ENCODE peak calls at places on chromosome 12, in eight cellular contexts. F is GM12878, E is endothelial cell of umbilical vein, W is HCT116, N is K562, P is H1, O is HepG2, Q is SK-N-SH. Z is an unnamed sample.

GRCh38 chr12:10457760-10458159 is 4.6 kb upstream of the KLRC1 start:
- DNase-seq in F (no peak), E (no peak), W (no peak), N (no peak), P (peak), O (no peak), Q (no peak), Z (no peak)

GRCh38 chr12:78977463-78977862 is 112.9 kb downstream of the SYT1 start:
- DNase-seq in F (no peak), E (no peak), W (no peak), N (no peak), P (no peak), O (no peak), Q (no peak), Z (no peak)

GRCh38 chr12:54870617-54871016 is 16.3 kb downstream of the MUCL1 start:
- DNase-seq in F (no peak), E (no peak), W (no peak), N (no peak), P (no peak), O (no peak), Q (no peak), Z (no peak)

GRCh38 chr12:11573880-11574279 is 75.6 kb upstream of the ETV6 start:
- DNase-seq in F (no peak), E (no peak), W (no peak), N (no peak), P (no peak), O (no peak), Q (no peak), Z (no peak)

GRCh38 chr12:102539651-102540553 is 59.5 kb upstream of the IGF1 start:
- DNase-seq in F (no peak), E (no peak), W (no peak), N (no peak), P (no peak), O (peak), Q (no peak), Z (no peak)

GRCh38 chr12:113298861-113299545 is 35.9 kb downstream of the SLC8B1 start:
- DNase-seq in F (no peak), E (no peak), W (no peak), N (no peak), P (no peak), O (no peak), Q (no peak), Z (no peak)

GRCh38 chr12:104886418-104887401 is 71.4 kb downstream of the SLC41A2 start:
- DNase-seq in F (no peak), E (peak), W (peak), N (no peak), P (no peak), O (no peak), Q (no peak), Z (no peak)

GRCh38 chr12:13041224-13041623 is 3.0 kb upstream of the FAM234B start:
- DNase-seq in F (no peak), E (no peak), W (no peak), N (no peak), P (no peak), O (no peak), Q (no peak), Z (no peak)

GRCh38 chr12:12008931-12009611 is 61.7 kb upstream of the BCL2L14 start:
- DNase-seq in F (peak), E (no peak), W (no peak), N (no peak), P (peak), O (no peak), Q (no peak), Z (no peak)

GRCh38 chr12:1350055-1350933 is 244.1 kb downstream of the FBXL14 start:
- DNase-seq in F (no peak), E (no peak), W (no peak), N (no peak), P (no peak), O (no peak), Q (no peak), Z (no peak)

GRCh38 chr12:116454076-116454475 is 105.1 kb upstream of the MAP1LC3B2 start:
- DNase-seq in F (no peak), E (no peak), W (no peak), N (no peak), P (no peak), O (no peak), Q (no peak), Z (no peak)

GRCh38 chr12:129190827-129191226 is 337.5 kb downstream of the GLT1D1 start:
- DNase-seq in F (no peak), E (no peak), W (no peak), N (no peak), P (peak), O (no peak), Q (no peak), Z (no peak)

GRCh38 chr12:120116792-120117651 is 469 bp upstream of the RAB35 start:
- DNase-seq in F (no peak), E (peak), W (peak), N (peak), P (peak), O (peak), Q (peak), Z (peak)

GRCh38 chr12:65998031-65998430 is 132.5 kb downstream of the LLPH start:
- DNase-seq in F (no peak), E (no peak), W (no peak), N (no peak), P (no peak), O (no peak), Q (no peak), Z (no peak)

GRCh38 chr12:21775130-21775920 is 819 bp upstream of the KCNJ8 start:
- DNase-seq in F (no peak), E (no peak), W (no peak), N (no peak), P (no peak), O (no peak), Q (peak), Z (no peak)

GRCh38 chr12:114713466-114714215 is 29.7 kb upstream of the TBX3 start:
- DNase-seq in F (no peak), E (no peak), W (no peak), N (no peak), P (no peak), O (peak), Q (no peak), Z (no peak)

GRCh38 chr12:124179936-124180605 is 114.8 kb upstream of the RFLNA start:
- DNase-seq in F (no peak), E (no peak), W (no peak), N (no peak), P (no peak), O (no peak), Q (no peak), Z (no peak)

GRCh38 chr12:95624544-95624943 is 73.3 kb upstream of the USP44 start:
- DNase-seq in F (no peak), E (peak), W (no peak), N (no peak), P (no peak), O (peak), Q (no peak), Z (no peak)

GRCh38 chr12:52909256-52909655 is 4.4 kb upstream of the KRT8 start:
- DNase-seq in F (no peak), E (no peak), W (no peak), N (no peak), P (no peak), O (no peak), Q (no peak), Z (no peak)

GRCh38 chr12:11568762-11569478 is 80.6 kb upstream of the ETV6 start:
- DNase-seq in F (peak), E (no peak), W (no peak), N (no peak), P (no peak), O (no peak), Q (no peak), Z (no peak)

GRCh38 chr12:65278576-65279386 is at the start of gene MSRB3:
- DNase-seq in F (no peak), E (peak), W (peak), N (peak), P (peak), O (peak), Q (peak), Z (no peak)

GRCh38 chr12:121620328-121620891 is 5.9 kb upstream of the ORAI1 start:
- DNase-seq in F (no peak), E (no peak), W (no peak), N (no peak), P (peak), O (no peak), Q (no peak), Z (no peak)

GRCh38 chr12:101823891-101824290 is 6.9 kb downstream of the GNPTAB start:
- DNase-seq in F (no peak), E (peak), W (peak), N (peak), P (no peak), O (peak), Q (peak), Z (no peak)

GRCh38 chr12:131903270-131904255 is 9.1 kb downstream of the ULK1 start:
- DNase-seq in F (no peak), E (no peak), W (no peak), N (no peak), P (no peak), O (no peak), Q (no peak), Z (no peak)

DNA sequence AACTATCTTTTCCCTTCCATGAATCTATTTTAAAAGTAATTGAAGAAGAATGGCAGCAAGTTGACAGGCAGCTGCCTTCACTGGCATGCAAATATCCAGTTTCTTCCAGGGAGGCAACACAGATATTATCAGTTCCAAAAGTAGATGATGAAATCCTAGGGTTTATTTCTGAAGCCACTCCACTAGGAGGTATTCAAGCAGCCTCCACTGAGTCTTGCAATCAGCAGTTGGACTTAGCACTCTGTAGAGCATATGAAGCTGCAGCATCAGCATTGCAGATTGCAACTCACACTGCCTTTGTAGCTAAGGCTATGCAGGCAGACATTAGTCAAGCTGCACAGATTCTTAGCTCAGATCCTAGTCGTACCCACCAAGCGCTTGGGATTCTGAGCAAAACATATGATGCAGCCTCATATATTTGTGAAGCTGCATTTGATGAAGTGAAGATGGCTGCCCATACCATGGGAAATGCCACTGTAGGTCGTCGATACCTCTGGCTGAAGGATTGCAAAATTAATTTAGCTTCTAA is 18.4 kb downstream of the TMPO start:
- DNase-seq in F (no peak), E (no peak), W (no peak), N (no peak), P (no peak), O (peak), Q (no peak), Z (peak)
- H3K27ac ChIP-seq in F (no peak), E (no peak), W (no peak), N (peak), P (no peak), O (peak), Q (no peak), Z (peak)

GRCh38 chr12:19998968-19999792 is 369.2 kb upstream of the PDE3A start:
- DNase-seq in F (no peak), E (peak), W (no peak), N (no peak), P (no peak), O (no peak), Q (no peak), Z (no peak)
- H3K9ac ChIP-seq in F (no peak), E (peak), W (no peak), N (no peak), P (no peak), O (no peak), Q (no peak), Z (no peak)

GRCh38 chr12:31106101-31106803 is 32.6 kb downstream of the DDX11 start:
- DNase-seq in F (no peak), E (no peak), W (no peak), N (no peak), P (no peak), O (no peak), Q (no peak), Z (no peak)

GRCh38 chr12:31105668-31106067 is 32.0 kb downstream of the DDX11 start:
- DNase-seq in F (no peak), E (no peak), W (no peak), N (no peak), P (no peak), O (no peak), Q (no peak), Z (no peak)
- TF ChIP-seq POLR2AphosphoS5 in F (no peak), E (no peak), W (no peak), N (no peak), P (no peak), O (no peak), Q (no peak), Z (no peak)

GRCh38 chr12:106247731-106248176 is at the start of gene CKAP4:
- DNase-seq in F (no peak), E (peak), W (no peak), N (peak), P (no peak), O (peak), Q (peak), Z (no peak)
- H3K27ac ChIP-seq in F (peak), E (peak), W (peak), N (no peak), P (peak), O (peak), Q (peak), Z (peak)

DNA sequence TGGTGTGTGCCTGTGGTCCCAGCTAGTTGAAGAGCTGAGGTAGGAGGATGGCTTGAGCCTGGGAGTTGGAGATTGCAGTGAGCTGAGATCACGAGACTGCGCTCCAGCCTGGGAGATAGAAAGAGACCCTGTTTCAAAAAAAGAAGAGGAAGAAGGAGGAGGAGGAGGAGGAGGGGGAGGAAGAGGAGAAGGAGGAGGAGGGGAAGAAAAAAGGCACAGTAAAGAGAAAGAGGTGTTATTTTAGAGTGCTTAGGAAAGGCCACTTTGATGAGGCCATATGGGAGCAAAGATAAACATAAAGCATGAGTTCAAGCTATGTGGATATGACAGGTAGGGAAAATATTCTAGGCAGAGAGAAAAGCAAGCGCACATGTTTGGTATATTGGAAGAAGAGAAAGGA is 154.1 kb upstream of the BTG1 start:
- DNase-seq in F (no peak), E (no peak), W (no peak), N (no peak), P (no peak), O (no peak), Q (no peak), Z (no peak)
- H3K9ac ChIP-seq in F (no peak), E (no peak), W (no peak), N (no peak), P (no peak), O (no peak), Q (no peak), Z (no peak)

GRCh38 chr12:49034287-49034622 is 15.7 kb upstream of the PRKAG1 start:
- DNase-seq in F (no peak), E (no peak), W (no peak), N (no peak), P (no peak), O (no peak), Q (no peak), Z (no peak)
- TF ChIP-seq POLR2AphosphoS5 in F (no peak), E (no peak), W (no peak), N (no peak), P (no peak), O (no peak), Q (no peak), Z (no peak)

DNA sequence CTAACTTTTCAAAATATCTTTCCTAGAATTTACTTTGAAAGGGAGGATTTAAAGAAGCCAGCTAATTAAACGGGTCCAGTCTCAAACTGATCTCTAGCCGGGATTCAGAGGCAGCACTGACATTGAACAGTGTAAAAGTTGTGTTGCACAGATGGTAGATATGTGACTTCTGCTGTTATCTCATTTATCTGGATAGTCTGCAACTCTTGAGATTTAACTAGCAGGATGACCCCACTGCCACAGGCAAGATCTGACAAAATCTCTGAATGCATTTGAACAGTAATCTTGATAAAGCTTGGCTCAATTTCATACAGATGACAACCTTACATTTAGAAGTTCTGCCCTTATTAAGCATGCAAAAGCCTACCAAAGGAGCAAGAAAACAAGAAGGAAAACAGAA is 138.0 kb upstream of the CPNE8 start:
- DNase-seq in F (no peak), E (no peak), W (no peak), N (no peak), P (no peak), O (no peak), Q (peak), Z (no peak)
- H3K27ac ChIP-seq in F (no peak), E (no peak), W (no peak), N (no peak), P (no peak), O (no peak), Q (peak), Z (peak)

GRCh38 chr12:126191949-126192348 is 1126.7 kb downstream of the AACS start:
- DNase-seq in F (no peak), E (no peak), W (no peak), N (no peak), P (no peak), O (no peak), Q (no peak), Z (no peak)

GRCh38 chr12:126193190-126193589 is 1128.0 kb downstream of the AACS start:
- DNase-seq in F (no peak), E (no peak), W (no peak), N (no peak), P (no peak), O (no peak), Q (no peak), Z (no peak)

GRCh38 chr12:126189856-126190255 is 1124.6 kb downstream of the AACS start:
- DNase-seq in F (no peak), E (no peak), W (no peak), N (no peak), P (no peak), O (no peak), Q (no peak), Z (no peak)

GRCh38 chr12:126196263-126196662 is 1131.0 kb downstream of the AACS start:
- DNase-seq in F (no peak), E (no peak), W (no peak), N (no peak), P (no peak), O (no peak), Q (no peak), Z (no peak)

GRCh38 chr12:126191037-126191891 is 1126.0 kb downstream of the AACS start:
- DNase-seq in F (no peak), E (no peak), W (no peak), N (no peak), P (peak), O (no peak), Q (peak), Z (no peak)
- H3K9ac ChIP-seq in F (no peak), E (no peak), W (no peak), N (no peak), P (no peak), O (no peak), Q (no peak), Z (no peak)

DNA sequence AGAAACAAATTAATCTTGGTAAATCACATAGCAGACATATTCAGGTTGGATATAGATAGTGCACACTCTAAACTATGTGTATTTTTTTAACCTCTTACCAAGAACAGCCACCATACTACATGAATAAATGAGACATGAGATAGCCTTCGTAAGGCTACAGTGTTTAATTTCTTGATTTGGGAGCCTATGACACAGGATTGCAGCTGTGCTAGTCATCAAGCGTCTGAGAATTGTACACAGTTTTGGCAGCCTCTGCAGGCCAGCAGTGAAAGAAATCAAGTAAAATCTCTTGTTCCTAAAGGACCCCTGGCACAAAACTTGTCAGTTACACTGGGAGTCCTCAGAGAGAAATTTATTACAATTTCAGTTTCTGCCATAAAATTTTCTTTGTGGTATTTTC is 236.1 kb downstream of the C12orf50 start:
- DNase-seq in F (no peak), E (no peak), W (no peak), N (no peak), P (no peak), O (no peak), Q (no peak), Z (no peak)
- TF ChIP-seq POLR2AphosphoS5 in F (no peak), E (no peak), W (no peak), N (no peak), P (no peak), O (no peak), Q (no peak), Z (no peak)

GRCh38 chr12:40892528-40892927 is 200.3 kb downstream of the CNTN1 start:
- DNase-seq in F (no peak), E (no peak), W (no peak), N (no peak), P (no peak), O (no peak), Q (no peak), Z (no peak)
- H3K27ac ChIP-seq in F (no peak), E (no peak), W (no peak), N (no peak), P (no peak), O (no peak), Q (no peak), Z (no peak)